ENCODE peak calls at places on chromosomes 12 and 14, in five cellular contexts. One of them, this sample, is unnamed.

GRCh38 chr12:131738196-131738595 is 27.3 kb downstream of the SFSWAP start:
- DNase-seq in left lobe of liver: no peak
- DNase-seq in epithelial cell of prostate: no peak
- DNase-seq in activated naive CD4-positive, alpha-beta T cell treated with Interleukin-2 at 50 U/mL for 16 hours: no peak
- DNase-seq in activated CD4-positive, CD25-positive, alpha-beta regulatory T cell treated with anti-CD3 and anti-CD28 coated beads, Interleukin-2, amount 50 U/mL, for 16 hours: no peak
- DNase-seq in this sample: no peak

GRCh38 chr14:23805761-23806160 is 147.8 kb upstream of the DHRS4 start:
- DNase-seq in epithelial cell of prostate: no peak
- DNase-seq in activated naive CD4-positive, alpha-beta T cell treated with Interleukin-2 at 50 U/mL for 16 hours: no peak
- DNase-seq in left lobe of liver: no peak
- DNase-seq in activated CD4-positive, CD25-positive, alpha-beta regulatory T cell treated with anti-CD3 and anti-CD28 coated beads, Interleukin-2, amount 50 U/mL, for 16 hours: no peak
- DNase-seq in this sample: no peak

GRCh38 chr12:123126294-123127144 is 24.4 kb downstream of the PITPNM2 start:
- DNase-seq in left lobe of liver: no peak
- DNase-seq in epithelial cell of prostate: peak
- DNase-seq in activated CD4-positive, CD25-positive, alpha-beta regulatory T cell treated with anti-CD3 and anti-CD28 coated beads, Interleukin-2, amount 50 U/mL, for 16 hours: no peak
- DNase-seq in activated naive CD4-positive, alpha-beta T cell treated with Interleukin-2 at 50 U/mL for 16 hours: no peak
- DNase-seq in this sample: no peak

GRCh38 chr14:31678421-31679249 is 117.4 kb downstream of the NUBPL start:
- DNase-seq in activated naive CD4-positive, alpha-beta T cell treated with Interleukin-2 at 50 U/mL for 16 hours: no peak
- DNase-seq in left lobe of liver: no peak
- DNase-seq in activated CD4-positive, CD25-positive, alpha-beta regulatory T cell treated with anti-CD3 and anti-CD28 coated beads, Interleukin-2, amount 50 U/mL, for 16 hours: no peak
- DNase-seq in epithelial cell of prostate: no peak
- DNase-seq in this sample: no peak

GRCh38 chr12:51185171-51185717 is 12.3 kb upstream of the TFCP2 start:
- DNase-seq in left lobe of liver: no peak
- DNase-seq in activated CD4-positive, CD25-positive, alpha-beta regulatory T cell treated with anti-CD3 and anti-CD28 coated beads, Interleukin-2, amount 50 U/mL, for 16 hours: no peak
- DNase-seq in epithelial cell of prostate: no peak
- DNase-seq in activated naive CD4-positive, alpha-beta T cell treated with Interleukin-2 at 50 U/mL for 16 hours: no peak
- DNase-seq in this sample: no peak

GRCh38 chr12:41277019-41277770 is 89.1 kb downstream of the PDZRN4 start:
- DNase-seq in left lobe of liver: no peak
- DNase-seq in activated CD4-positive, CD25-positive, alpha-beta regulatory T cell treated with anti-CD3 and anti-CD28 coated beads, Interleukin-2, amount 50 U/mL, for 16 hours: no peak
- DNase-seq in activated naive CD4-positive, alpha-beta T cell treated with Interleukin-2 at 50 U/mL for 16 hours: no peak
- DNase-seq in epithelial cell of prostate: no peak
- DNase-seq in this sample: no peak

GRCh38 chr12:132133952-132134652 is 10.0 kb downstream of the DDX51 start:
- DNase-seq in activated naive CD4-positive, alpha-beta T cell treated with Interleukin-2 at 50 U/mL for 16 hours: no peak
- DNase-seq in epithelial cell of prostate: no peak
- DNase-seq in left lobe of liver: peak
- DNase-seq in activated CD4-positive, CD25-positive, alpha-beta regulatory T cell treated with anti-CD3 and anti-CD28 coated beads, Interleukin-2, amount 50 U/mL, for 16 hours: no peak
- DNase-seq in this sample: no peak

GRCh38 chr14:54189358-54190354 is 207.2 kb upstream of the CDKN3 start:
- DNase-seq in activated CD4-positive, CD25-positive, alpha-beta regulatory T cell treated with anti-CD3 and anti-CD28 coated beads, Interleukin-2, amount 50 U/mL, for 16 hours: no peak
- DNase-seq in activated naive CD4-positive, alpha-beta T cell treated with Interleukin-2 at 50 U/mL for 16 hours: no peak
- DNase-seq in epithelial cell of prostate: peak
- DNase-seq in left lobe of liver: no peak
- DNase-seq in this sample: no peak

GRCh38 chr14:78425332-78425731 is 255.2 kb downstream of the NRXN3 start:
- DNase-seq in epithelial cell of prostate: no peak
- DNase-seq in activated CD4-positive, CD25-positive, alpha-beta regulatory T cell treated with anti-CD3 and anti-CD28 coated beads, Interleukin-2, amount 50 U/mL, for 16 hours: no peak
- DNase-seq in left lobe of liver: no peak
- DNase-seq in activated naive CD4-positive, alpha-beta T cell treated with Interleukin-2 at 50 U/mL for 16 hours: no peak
- DNase-seq in this sample: no peak

GRCh38 chr12:71685961-71686657 is at the start of gene TMEM19:
- DNase-seq in activated naive CD4-positive, alpha-beta T cell treated with Interleukin-2 at 50 U/mL for 16 hours: peak
- DNase-seq in activated CD4-positive, CD25-positive, alpha-beta regulatory T cell treated with anti-CD3 and anti-CD28 coated beads, Interleukin-2, amount 50 U/mL, for 16 hours: peak
- DNase-seq in left lobe of liver: peak
- DNase-seq in epithelial cell of prostate: no peak
- DNase-seq in this sample: peak

GRCh38 chr12:67419810-67420209 is 150.7 kb downstream of the CAND1 start:
- DNase-seq in epithelial cell of prostate: no peak
- DNase-seq in activated CD4-positive, CD25-positive, alpha-beta regulatory T cell treated with anti-CD3 and anti-CD28 coated beads, Interleukin-2, amount 50 U/mL, for 16 hours: no peak
- DNase-seq in activated naive CD4-positive, alpha-beta T cell treated with Interleukin-2 at 50 U/mL for 16 hours: no peak
- DNase-seq in left lobe of liver: no peak
- DNase-seq in this sample: no peak

GRCh38 chr12:69687390-69687789 is 11.7 kb downstream of the BEST3 start:
- DNase-seq in epithelial cell of prostate: no peak
- DNase-seq in activated CD4-positive, CD25-positive, alpha-beta regulatory T cell treated with anti-CD3 and anti-CD28 coated beads, Interleukin-2, amount 50 U/mL, for 16 hours: no peak
- DNase-seq in activated naive CD4-positive, alpha-beta T cell treated with Interleukin-2 at 50 U/mL for 16 hours: no peak
- DNase-seq in left lobe of liver: no peak
- DNase-seq in this sample: no peak

GRCh38 chr12:19138551-19139344 is 9.2 kb downstream of the PLEKHA5 start:
- DNase-seq in activated naive CD4-positive, alpha-beta T cell treated with Interleukin-2 at 50 U/mL for 16 hours: no peak
- DNase-seq in left lobe of liver: no peak
- DNase-seq in epithelial cell of prostate: peak
- DNase-seq in activated CD4-positive, CD25-positive, alpha-beta regulatory T cell treated with anti-CD3 and anti-CD28 coated beads, Interleukin-2, amount 50 U/mL, for 16 hours: no peak
- DNase-seq in this sample: no peak

GRCh38 chr12:78183854-78184253 is 353.2 kb downstream of the NAV3 start:
- DNase-seq in epithelial cell of prostate: no peak
- DNase-seq in activated CD4-positive, CD25-positive, alpha-beta regulatory T cell treated with anti-CD3 and anti-CD28 coated beads, Interleukin-2, amount 50 U/mL, for 16 hours: no peak
- DNase-seq in left lobe of liver: no peak
- DNase-seq in activated naive CD4-positive, alpha-beta T cell treated with Interleukin-2 at 50 U/mL for 16 hours: no peak
- DNase-seq in this sample: no peak

GRCh38 chr14:57865450-57866198 is at the start of gene SLC35F4:
- DNase-seq in activated naive CD4-positive, alpha-beta T cell treated with Interleukin-2 at 50 U/mL for 16 hours: no peak
- DNase-seq in left lobe of liver: no peak
- DNase-seq in activated CD4-positive, CD25-positive, alpha-beta regulatory T cell treated with anti-CD3 and anti-CD28 coated beads, Interleukin-2, amount 50 U/mL, for 16 hours: no peak
- DNase-seq in epithelial cell of prostate: no peak
- DNase-seq in this sample: no peak

GRCh38 chr14:39617537-39617936 is 185.3 kb upstream of the FBXO33 start:
- DNase-seq in epithelial cell of prostate: no peak
- DNase-seq in left lobe of liver: no peak
- DNase-seq in activated naive CD4-positive, alpha-beta T cell treated with Interleukin-2 at 50 U/mL for 16 hours: no peak
- DNase-seq in activated CD4-positive, CD25-positive, alpha-beta regulatory T cell treated with anti-CD3 and anti-CD28 coated beads, Interleukin-2, amount 50 U/mL, for 16 hours: no peak
- DNase-seq in this sample: no peak

GRCh38 chr14:24631749-24632335 is 2.1 kb downstream of the GZMB start:
- DNase-seq in activated naive CD4-positive, alpha-beta T cell treated with Interleukin-2 at 50 U/mL for 16 hours: no peak
- DNase-seq in epithelial cell of prostate: no peak
- DNase-seq in left lobe of liver: no peak
- DNase-seq in activated CD4-positive, CD25-positive, alpha-beta regulatory T cell treated with anti-CD3 and anti-CD28 coated beads, Interleukin-2, amount 50 U/mL, for 16 hours: no peak
- DNase-seq in this sample: no peak

GRCh38 chr14:72787841-72788240 is 106.1 kb downstream of the DPF3 start:
- DNase-seq in left lobe of liver: no peak
- DNase-seq in activated naive CD4-positive, alpha-beta T cell treated with Interleukin-2 at 50 U/mL for 16 hours: no peak
- DNase-seq in epithelial cell of prostate: no peak
- DNase-seq in activated CD4-positive, CD25-positive, alpha-beta regulatory T cell treated with anti-CD3 and anti-CD28 coated beads, Interleukin-2, amount 50 U/mL, for 16 hours: no peak
- DNase-seq in this sample: no peak

GRCh38 chr14:76056128-76056527 is 70.6 kb downstream of the IFT43 start:
- DNase-seq in activated CD4-positive, CD25-positive, alpha-beta regulatory T cell treated with anti-CD3 and anti-CD28 coated beads, Interleukin-2, amount 50 U/mL, for 16 hours: no peak
- DNase-seq in epithelial cell of prostate: no peak
- DNase-seq in activated naive CD4-positive, alpha-beta T cell treated with Interleukin-2 at 50 U/mL for 16 hours: no peak
- DNase-seq in left lobe of liver: no peak
- DNase-seq in this sample: no peak

GRCh38 chr12:106084048-106084671 is 54.6 kb downstream of the NUAK1 start:
- DNase-seq in epithelial cell of prostate: no peak
- DNase-seq in left lobe of liver: no peak
- DNase-seq in activated CD4-positive, CD25-positive, alpha-beta regulatory T cell treated with anti-CD3 and anti-CD28 coated beads, Interleukin-2, amount 50 U/mL, for 16 hours: no peak
- DNase-seq in activated naive CD4-positive, alpha-beta T cell treated with Interleukin-2 at 50 U/mL for 16 hours: no peak
- DNase-seq in this sample: no peak

GRCh38 chr12:71641390-71641789 is 22.3 kb downstream of the ZFC3H1 start:
- DNase-seq in left lobe of liver: no peak
- DNase-seq in epithelial cell of prostate: no peak
- DNase-seq in activated naive CD4-positive, alpha-beta T cell treated with Interleukin-2 at 50 U/mL for 16 hours: no peak
- DNase-seq in activated CD4-positive, CD25-positive, alpha-beta regulatory T cell treated with anti-CD3 and anti-CD28 coated beads, Interleukin-2, amount 50 U/mL, for 16 hours: no peak
- DNase-seq in this sample: no peak

GRCh38 chr12:132247718-132248438 is 81.5 kb downstream of the GALNT9 start:
- DNase-seq in activated naive CD4-positive, alpha-beta T cell treated with Interleukin-2 at 50 U/mL for 16 hours: no peak
- DNase-seq in left lobe of liver: no peak
- DNase-seq in epithelial cell of prostate: no peak
- DNase-seq in activated CD4-positive, CD25-positive, alpha-beta regulatory T cell treated with anti-CD3 and anti-CD28 coated beads, Interleukin-2, amount 50 U/mL, for 16 hours: no peak
- DNase-seq in this sample: no peak

GRCh38 chr14:78997811-78998210 is 827.6 kb downstream of the NRXN3 start:
- DNase-seq in activated CD4-positive, CD25-positive, alpha-beta regulatory T cell treated with anti-CD3 and anti-CD28 coated beads, Interleukin-2, amount 50 U/mL, for 16 hours: no peak
- DNase-seq in activated naive CD4-positive, alpha-beta T cell treated with Interleukin-2 at 50 U/mL for 16 hours: no peak
- DNase-seq in left lobe of liver: no peak
- DNase-seq in epithelial cell of prostate: no peak
- DNase-seq in this sample: no peak

GRCh38 chr12:54082402-54082892 is 28.8 kb downstream of the HOXC4 start:
- DNase-seq in activated naive CD4-positive, alpha-beta T cell treated with Interleukin-2 at 50 U/mL for 16 hours: peak
- DNase-seq in epithelial cell of prostate: no peak
- DNase-seq in left lobe of liver: no peak
- DNase-seq in activated CD4-positive, CD25-positive, alpha-beta regulatory T cell treated with anti-CD3 and anti-CD28 coated beads, Interleukin-2, amount 50 U/mL, for 16 hours: no peak
- DNase-seq in this sample: no peak

GRCh38 chr12:75917083-75917482 is 114.5 kb downstream of the PHLDA1 start:
- DNase-seq in left lobe of liver: no peak
- DNase-seq in activated CD4-positive, CD25-positive, alpha-beta regulatory T cell treated with anti-CD3 and anti-CD28 coated beads, Interleukin-2, amount 50 U/mL, for 16 hours: no peak
- DNase-seq in activated naive CD4-positive, alpha-beta T cell treated with Interleukin-2 at 50 U/mL for 16 hours: no peak
- DNase-seq in epithelial cell of prostate: no peak
- DNase-seq in this sample: no peak

GRCh38 chr12:24919346-24920001 is 29.4 kb downstream of the BCAT1 start:
- DNase-seq in left lobe of liver: no peak
- DNase-seq in activated naive CD4-positive, alpha-beta T cell treated with Interleukin-2 at 50 U/mL for 16 hours: peak
- DNase-seq in activated CD4-positive, CD25-positive, alpha-beta regulatory T cell treated with anti-CD3 and anti-CD28 coated beads, Interleukin-2, amount 50 U/mL, for 16 hours: no peak
- DNase-seq in epithelial cell of prostate: no peak
- DNase-seq in this sample: no peak

GRCh38 chr14:92651106-92651792 is 97.2 kb downstream of the LGMN start:
- DNase-seq in epithelial cell of prostate: no peak
- DNase-seq in left lobe of liver: no peak
- DNase-seq in activated naive CD4-positive, alpha-beta T cell treated with Interleukin-2 at 50 U/mL for 16 hours: peak
- DNase-seq in activated CD4-positive, CD25-positive, alpha-beta regulatory T cell treated with anti-CD3 and anti-CD28 coated beads, Interleukin-2, amount 50 U/mL, for 16 hours: peak
- DNase-seq in this sample: no peak

GRCh38 chr14:67520482-67520881 is 12.6 kb upstream of the PLEKHH1 start:
- DNase-seq in left lobe of liver: no peak
- DNase-seq in activated naive CD4-positive, alpha-beta T cell treated with Interleukin-2 at 50 U/mL for 16 hours: no peak
- DNase-seq in activated CD4-positive, CD25-positive, alpha-beta regulatory T cell treated with anti-CD3 and anti-CD28 coated beads, Interleukin-2, amount 50 U/mL, for 16 hours: no peak
- DNase-seq in epithelial cell of prostate: no peak
- DNase-seq in this sample: no peak

GRCh38 chr12:101127521-101128219 is 82.4 kb downstream of the SLC5A8 start:
- DNase-seq in activated CD4-positive, CD25-positive, alpha-beta regulatory T cell treated with anti-CD3 and anti-CD28 coated beads, Interleukin-2, amount 50 U/mL, for 16 hours: no peak
- DNase-seq in epithelial cell of prostate: no peak
- DNase-seq in left lobe of liver: no peak
- DNase-seq in activated naive CD4-positive, alpha-beta T cell treated with Interleukin-2 at 50 U/mL for 16 hours: no peak
- DNase-seq in this sample: no peak

GRCh38 chr12:6074979-6075585 is 49.4 kb downstream of the VWF start:
- DNase-seq in left lobe of liver: no peak
- DNase-seq in epithelial cell of prostate: no peak
- DNase-seq in activated CD4-positive, CD25-positive, alpha-beta regulatory T cell treated with anti-CD3 and anti-CD28 coated beads, Interleukin-2, amount 50 U/mL, for 16 hours: no peak
- DNase-seq in activated naive CD4-positive, alpha-beta T cell treated with Interleukin-2 at 50 U/mL for 16 hours: peak
- DNase-seq in this sample: no peak

GRCh38 chr12:49549735-49550710 is 11.2 kb downstream of the KCNH3 start:
- DNase-seq in activated naive CD4-positive, alpha-beta T cell treated with Interleukin-2 at 50 U/mL for 16 hours: no peak
- DNase-seq in activated CD4-positive, CD25-positive, alpha-beta regulatory T cell treated with anti-CD3 and anti-CD28 coated beads, Interleukin-2, amount 50 U/mL, for 16 hours: no peak
- DNase-seq in left lobe of liver: no peak
- DNase-seq in epithelial cell of prostate: no peak
- DNase-seq in this sample: no peak

GRCh38 chr14:67734675-67735074 is 33.0 kb downstream of the RDH12 start:
- DNase-seq in epithelial cell of prostate: no peak
- DNase-seq in activated naive CD4-positive, alpha-beta T cell treated with Interleukin-2 at 50 U/mL for 16 hours: no peak
- DNase-seq in left lobe of liver: no peak
- DNase-seq in activated CD4-positive, CD25-positive, alpha-beta regulatory T cell treated with anti-CD3 and anti-CD28 coated beads, Interleukin-2, amount 50 U/mL, for 16 hours: no peak
- DNase-seq in this sample: no peak